ENCODE peak calls at places on chromosomes 1 and 21, in nine cellular contexts. V, O, N, U, C, H, W, I and X are unnamed samples.

GRCh38 chr1:14757260-14757625 is 158.8 kb downstream of the KAZN start:
- DNase-seq in O (no peak), H (no peak), V (no peak), C (no peak), W (no peak), U (no peak), N (no peak), I (no peak), X (no peak)

GRCh38 chr21:32298148-32298559 is 501 bp upstream of the MRAP start:
- DNase-seq in U (no peak), N (no peak), V (no peak), O (no peak), I (no peak), W (no peak), C (peak), H (no peak), X (peak)

GRCh38 chr1:194825382-194825781 is 1639.0 kb upstream of the B3GALT2 start:
- DNase-seq in W (no peak), N (no peak), V (no peak), O (no peak), I (no peak), C (no peak), H (no peak), U (no peak), X (no peak)

GRCh38 chr1:116498789-116499628 is 71.8 kb downstream of the CD58 start:
- DNase-seq in O (no peak), I (peak), U (peak), H (peak), C (peak), W (peak), N (peak), V (peak), X (peak)

GRCh38 chr1:95407146-95407863 is 173.3 kb downstream of the RWDD3 start:
- DNase-seq in H (no peak), C (no peak), I (no peak), U (no peak), W (no peak), O (no peak), N (no peak), V (no peak), X (no peak)

GRCh38 chr1:36599828-36600227 is 117.1 kb upstream of the CSF3R start:
- DNase-seq in H (no peak), O (no peak), W (no peak), U (no peak), N (no peak), C (no peak), V (no peak), I (no peak), X (no peak)

GRCh38 chr1:100613817-100614559 is 76.0 kb downstream of the GPR88 start:
- DNase-seq in W (no peak), C (no peak), I (no peak), H (no peak), V (no peak), O (no peak), N (no peak), U (no peak), X (no peak)

GRCh38 chr1:240086726-240087125 is 5.0 kb upstream of the FMN2 start:
- DNase-seq in O (peak), N (no peak), U (no peak), V (no peak), W (no peak), I (peak), H (no peak), C (peak), X (peak)

GRCh38 chr1:245180496-245180895 is 25.7 kb downstream of the KIF26B start:
- DNase-seq in O (no peak), V (no peak), W (no peak), H (peak), C (no peak), N (no peak), U (no peak), I (no peak), X (no peak)

GRCh38 chr1:164240081-164240480 is 318.9 kb upstream of the PBX1 start:
- DNase-seq in W (peak), U (peak), H (peak), N (no peak), I (no peak), O (no peak), V (no peak), C (no peak), X (no peak)

GRCh38 chr1:62672029-62672428 is 16.2 kb downstream of the DOCK7 start:
- DNase-seq in C (no peak), H (no peak), O (no peak), N (no peak), U (no peak), I (no peak), V (no peak), W (no peak), X (no peak)

GRCh38 chr1:204041232-204041767 is 31.6 kb upstream of the SOX13 start:
- DNase-seq in W (no peak), O (no peak), V (no peak), C (no peak), U (no peak), N (no peak), H (peak), I (no peak), X (peak)

GRCh38 chr1:75992312-75992711 is 60.1 kb upstream of the ASB17 start:
- DNase-seq in I (no peak), C (no peak), H (no peak), O (no peak), W (no peak), U (no peak), N (no peak), V (no peak), X (no peak)

GRCh38 chr1:32151319-32151787 is 28.1 kb upstream of the TXLNA start:
- DNase-seq in W (no peak), C (peak), H (no peak), N (no peak), V (no peak), I (peak), U (no peak), O (peak), X (peak)

GRCh38 chr1:43329995-43330751 is 7.4 kb upstream of the MPL start:
- DNase-seq in O (no peak), N (peak), H (no peak), W (no peak), V (peak), C (peak), I (peak), U (no peak), X (peak)

GRCh38 chr1:248009681-248010080 is 3.8 kb upstream of the OR2L5 start:
- DNase-seq in N (no peak), C (no peak), W (no peak), H (no peak), V (no peak), I (no peak), O (no peak), U (no peak), X (no peak)

GRCh38 chr1:16075337-16076002 is 2.0 kb upstream of the FAM131C start:
- DNase-seq in H (peak), W (no peak), U (peak), N (no peak), O (no peak), I (no peak), V (peak), C (peak), X (peak)

GRCh38 chr1:152533327-152533938 is 19.2 kb downstream of the CRCT1 start:
- DNase-seq in V (no peak), C (peak), I (no peak), W (peak), O (no peak), U (peak), H (no peak), N (no peak), X (no peak)

GRCh38 chr21:33971492-33972013 is 55.9 kb upstream of the ATP5PO start:
- DNase-seq in O (peak), V (no peak), U (no peak), W (peak), N (no peak), H (no peak), C (peak), I (peak), X (no peak)

GRCh38 chr21:32445101-32445500 is 32.6 kb downstream of the EVA1C start:
- DNase-seq in H (no peak), W (no peak), I (no peak), U (no peak), C (no peak), N (no peak), V (no peak), O (no peak), X (no peak)

GRCh38 chr1:183185941-183186490 is at the start of gene LAMC2:
- DNase-seq in H (peak), C (peak), O (no peak), I (peak), V (peak), W (peak), U (peak), N (peak), X (no peak)

GRCh38 chr1:3732747-3733602 is 19.3 kb upstream of the CCDC27 start:
- DNase-seq in U (no peak), W (no peak), V (no peak), H (no peak), N (no peak), I (no peak), O (no peak), C (no peak), X (peak)
- TF ChIP-seq CTCF in U (no peak), W (no peak), V (no peak), H (no peak), N (no peak), I (no peak), O (no peak), C (no peak), X (no peak)

GRCh38 chr1:214349008-214349407 is 68.0 kb downstream of the SMYD2 start:
- DNase-seq in W (no peak), U (no peak), V (no peak), I (no peak), O (no peak), C (no peak), N (no peak), H (no peak), X (no peak)
- TF ChIP-seq CTCF in W (no peak), U (no peak), V (no peak), I (no peak), O (no peak), C (no peak), N (no peak), H (no peak), X (no peak)

GRCh38 chr1:221741971-221742554 is at the start of gene DUSP10:
- DNase-seq in O (peak), H (peak), V (peak), C (peak), N (peak), W (peak), U (peak), I (peak), X (peak)

GRCh38 chr1:221743416-221744208 is 1.7 kb upstream of the DUSP10 start:
- DNase-seq in U (peak), N (peak), O (no peak), I (no peak), H (peak), V (no peak), W (no peak), C (no peak), X (no peak)

GRCh38 chr1:221740941-221741363 is 937 bp downstream of the DUSP10 start:
- DNase-seq in N (no peak), I (no peak), O (no peak), W (no peak), H (peak), U (no peak), C (peak), V (peak), X (no peak)

GRCh38 chr1:221741364-221741970 is 422 bp downstream of the DUSP10 start:
- DNase-seq in V (peak), H (peak), O (no peak), U (peak), C (peak), W (no peak), N (peak), I (no peak), X (no peak)

DNA sequence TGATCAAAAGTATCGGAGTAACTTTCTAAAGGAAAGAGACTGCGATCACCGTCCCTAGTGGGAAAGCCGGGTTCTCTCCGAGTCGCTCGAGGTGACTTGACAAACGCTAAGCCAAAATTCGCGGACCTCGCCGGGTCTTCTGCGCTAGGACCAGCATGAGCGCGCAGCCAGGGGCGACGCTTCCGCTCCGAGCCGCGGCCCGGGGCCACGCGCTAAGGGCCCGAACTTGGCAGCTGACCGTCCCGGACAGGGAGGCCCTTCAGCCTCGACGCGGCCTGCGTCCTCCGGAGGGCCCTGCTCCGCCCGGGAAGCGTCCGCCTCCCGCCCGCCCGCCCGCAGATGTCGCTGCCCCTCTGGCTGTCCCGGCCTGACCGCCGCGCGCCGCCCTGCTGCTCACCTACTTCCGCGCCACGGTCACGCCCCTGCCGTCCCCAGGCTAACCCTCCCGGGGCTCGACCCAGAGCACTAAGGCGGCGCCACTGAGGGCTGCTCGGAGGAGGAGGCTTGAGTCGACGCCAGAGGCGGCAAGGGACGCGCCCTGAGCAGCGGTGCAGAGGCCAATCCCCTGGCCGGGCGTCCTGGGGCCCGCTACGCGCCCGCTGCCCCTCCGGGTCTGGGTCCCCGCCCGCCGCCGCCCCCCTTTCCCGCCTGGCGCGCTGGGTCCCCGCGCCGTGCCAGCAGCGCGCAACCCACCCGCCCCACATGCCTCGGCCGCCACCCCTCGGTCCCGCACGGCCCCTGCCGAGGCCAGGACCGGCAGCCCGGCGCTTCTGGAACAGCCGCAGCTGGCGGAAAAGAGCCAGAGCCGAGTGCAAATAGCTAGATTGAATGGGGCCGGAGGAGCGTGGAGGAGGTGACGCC is 896 bp upstream of the DUSP10 start:
- DNase-seq in N (peak), W (peak), O (no peak), H (peak), U (peak), C (peak), I (peak), V (peak), X (peak)
- TF ChIP-seq CTCF in N (peak), W (peak), O (peak), H (no peak), U (peak), C (peak), I (peak), V (peak), X (no peak)

DNA sequence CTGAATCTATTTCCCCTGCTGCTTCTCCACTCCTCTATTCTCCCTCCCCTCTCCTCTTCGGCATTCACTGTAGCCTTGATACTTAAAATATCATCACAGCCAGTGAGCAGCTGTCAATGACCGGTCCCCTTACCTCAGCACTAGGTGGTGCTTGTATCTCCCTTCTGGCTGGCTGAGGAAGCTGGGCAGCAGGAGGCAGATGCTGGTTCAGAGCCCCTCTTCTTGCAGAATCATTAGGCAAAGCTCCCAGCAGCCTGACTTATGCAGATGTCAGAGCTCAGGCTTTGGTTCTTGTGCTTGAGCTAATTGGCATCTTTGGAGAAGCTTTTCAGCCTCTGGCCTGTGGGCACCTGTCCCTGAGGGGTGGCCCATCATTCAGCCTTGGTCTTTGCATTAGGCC is 31.9 kb upstream of the KCNA2 start:
- DNase-seq in I (no peak), V (no peak), U (no peak), H (no peak), W (no peak), N (no peak), O (no peak), C (no peak), X (no peak)
- TF ChIP-seq CTCF in I (no peak), V (no peak), U (no peak), H (no peak), W (no peak), N (peak), O (no peak), C (no peak), X (no peak)

GRCh38 chr1:86169625-86170024 is 13.1 kb upstream of the COL24A1 start:
- DNase-seq in U (no peak), O (no peak), C (peak), H (no peak), V (no peak), N (no peak), W (no peak), I (no peak), X (peak)
- TF ChIP-seq CTCF in U (no peak), O (peak), C (peak), H (no peak), V (no peak), N (no peak), W (no peak), I (peak), X (peak)

GRCh38 chr1:68346192-68346808 is 103.5 kb downstream of the RPE65 start:
- DNase-seq in V (no peak), I (no peak), U (no peak), N (peak), W (peak), C (peak), H (no peak), O (no peak), X (peak)
- TF ChIP-seq CTCF in V (no peak), I (peak), U (peak), N (peak), W (peak), C (peak), H (peak), O (peak), X (peak)

DNA sequence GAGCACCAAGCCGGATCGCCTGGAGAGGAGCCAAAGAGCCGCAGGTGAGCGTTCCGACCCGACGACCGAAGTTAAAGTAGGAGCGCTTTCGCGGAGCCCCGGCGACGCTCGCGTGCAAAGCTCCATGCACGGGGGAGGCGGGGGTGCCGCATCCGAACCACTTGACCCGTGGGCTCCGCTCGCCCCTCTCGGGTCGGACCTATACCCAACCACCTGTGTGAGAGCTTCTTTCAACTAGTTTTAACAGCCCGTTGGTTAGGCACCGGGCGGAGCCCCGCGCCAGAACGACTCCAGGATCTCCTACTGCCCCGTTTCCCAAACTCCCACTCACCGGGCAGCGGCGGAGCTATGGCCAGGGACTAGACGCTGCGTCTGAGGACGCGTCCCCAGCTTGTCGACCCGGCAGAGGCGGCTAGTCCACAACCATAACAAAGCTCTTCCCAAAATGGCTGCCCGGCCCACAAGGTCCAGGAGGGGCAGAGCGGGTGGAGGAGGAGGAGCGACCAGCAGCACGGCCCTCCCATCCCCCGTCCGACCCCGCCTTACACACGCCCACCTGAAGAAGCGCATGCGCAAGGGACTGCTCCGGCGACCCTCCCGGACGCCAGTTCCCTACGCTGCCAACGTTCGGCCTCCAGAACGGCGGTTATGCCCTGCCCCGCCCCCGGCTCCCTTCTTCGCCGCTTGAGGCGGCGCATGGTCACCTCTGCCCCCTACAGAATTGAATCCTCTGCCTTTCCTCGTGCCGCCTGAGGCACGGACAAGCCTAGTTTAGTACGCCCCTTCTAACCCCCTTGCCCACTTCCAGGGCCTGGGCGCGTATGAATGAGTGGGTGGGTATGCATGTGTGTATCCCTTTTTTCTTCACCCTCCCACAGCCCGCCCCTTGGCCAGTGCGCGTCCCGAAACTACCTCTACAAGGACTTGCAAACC is at the start of gene GPBP1L1:
- DNase-seq in U (peak), C (peak), H (peak), I (peak), N (peak), V (peak), W (peak), O (peak), X (peak)
- TF ChIP-seq CTCF in U (no peak), C (no peak), H (no peak), I (no peak), N (peak), V (no peak), W (no peak), O (no peak), X (no peak)

DNA sequence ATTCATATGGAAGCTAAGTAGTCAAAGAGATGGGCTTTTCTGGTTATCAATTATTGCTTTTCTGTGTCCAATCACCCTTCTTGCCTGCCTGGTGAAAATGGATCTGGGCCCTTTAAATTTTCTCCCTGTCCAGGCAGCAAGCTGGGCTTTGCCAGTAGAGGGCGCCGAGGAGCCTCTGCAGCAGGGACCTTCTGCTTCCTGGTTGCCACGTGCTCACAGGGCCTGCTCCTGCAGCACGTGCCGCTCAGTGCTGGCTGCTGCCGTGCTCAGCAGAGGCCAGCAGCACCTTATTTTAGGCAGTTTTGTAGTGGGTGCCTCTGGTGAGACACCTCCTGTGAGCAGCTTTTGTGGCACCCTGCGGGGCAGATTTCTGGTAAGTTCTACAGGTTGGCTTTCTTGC is 4.0 kb downstream of the ACTL8 start:
- DNase-seq in I (no peak), U (no peak), H (no peak), C (no peak), O (no peak), N (no peak), W (peak), V (no peak), X (no peak)
- TF ChIP-seq CTCF in I (peak), U (no peak), H (no peak), C (peak), O (no peak), N (peak), W (peak), V (no peak), X (peak)

GRCh38 chr1:235946570-235946981 is 79.9 kb upstream of the LYST start:
- DNase-seq in O (peak), W (no peak), N (no peak), C (peak), H (no peak), V (no peak), U (no peak), I (peak), X (peak)
- TF ChIP-seq CTCF in O (no peak), W (peak), N (peak), C (peak), H (no peak), V (no peak), U (no peak), I (peak), X (peak)

GRCh38 chr1:98556521-98557158 is 104.9 kb upstream of the SNX7 start:
- DNase-seq in H (no peak), W (peak), O (no peak), C (peak), U (no peak), N (peak), V (no peak), I (no peak), X (peak)
- TF ChIP-seq CTCF in H (no peak), W (no peak), O (peak), C (peak), U (peak), N (peak), V (no peak), I (peak), X (peak)